ENCODE peak calls at places on chromosomes 16 and 17, in six cellular contexts. One of them, this sample, is unnamed.

GRCh38 chr17:28950752-28951427 is 428 bp downstream of the PHF12 start:
- DNase-seq in SK-N-SH: no peak
- DNase-seq in osteocyte: no peak
- DNase-seq in foreskin fibroblast: no peak
- DNase-seq in nephron progenitor cell: no peak
- DNase-seq in fibroblast of lung: no peak
- DNase-seq in this sample: no peak

GRCh38 chr17:17104036-17104435 is 61.8 kb downstream of the MPRIP start:
- DNase-seq in SK-N-SH: no peak
- DNase-seq in osteocyte: no peak
- DNase-seq in foreskin fibroblast: no peak
- DNase-seq in nephron progenitor cell: no peak
- DNase-seq in fibroblast of lung: no peak
- DNase-seq in this sample: no peak

GRCh38 chr17:9268546-9268945 is 247.2 kb downstream of the NTN1 start:
- DNase-seq in SK-N-SH: no peak
- DNase-seq in osteocyte: no peak
- DNase-seq in foreskin fibroblast: no peak
- DNase-seq in nephron progenitor cell: no peak
- DNase-seq in fibroblast of lung: peak; percentile 24
- DNase-seq in this sample: no peak

GRCh38 chr17:52517176-52517575 is 358.7 kb upstream of the CA10 start:
- DNase-seq in SK-N-SH: no peak
- DNase-seq in osteocyte: no peak
- DNase-seq in foreskin fibroblast: no peak
- DNase-seq in nephron progenitor cell: no peak
- DNase-seq in fibroblast of lung: no peak
- DNase-seq in this sample: no peak

GRCh38 chr17:4839965-4840892 is 7.1 kb downstream of the MINK1 start:
- DNase-seq in SK-N-SH: no peak
- DNase-seq in osteocyte: no peak
- DNase-seq in foreskin fibroblast: no peak
- DNase-seq in nephron progenitor cell: no peak
- DNase-seq in fibroblast of lung: no peak
- DNase-seq in this sample: no peak

GRCh38 chr16:2526135-2526534 is 5.1 kb downstream of the CEMP1 start:
- DNase-seq in SK-N-SH: peak; percentile 11
- DNase-seq in osteocyte: no peak
- DNase-seq in foreskin fibroblast: no peak
- DNase-seq in nephron progenitor cell: no peak
- DNase-seq in fibroblast of lung: no peak
- DNase-seq in this sample: no peak

GRCh38 chr16:27918755-27919154 is 144.8 kb downstream of the GSG1L start:
- DNase-seq in SK-N-SH: no peak
- DNase-seq in osteocyte: no peak
- DNase-seq in foreskin fibroblast: no peak
- DNase-seq in nephron progenitor cell: no peak
- DNase-seq in fibroblast of lung: peak; percentile 23
- DNase-seq in this sample: no peak

GRCh38 chr17:2937331-2938003 is 125.9 kb downstream of the OR1D5 start:
- DNase-seq in SK-N-SH: peak; percentile 59
- DNase-seq in osteocyte: no peak
- DNase-seq in foreskin fibroblast: peak; percentile 20
- DNase-seq in nephron progenitor cell: no peak
- DNase-seq in fibroblast of lung: no peak
- DNase-seq in this sample: no peak

GRCh38 chr17:21355586-21355985 is 20.6 kb upstream of the KCNJ12 start:
- DNase-seq in SK-N-SH: no peak
- DNase-seq in osteocyte: no peak
- DNase-seq in foreskin fibroblast: no peak
- DNase-seq in nephron progenitor cell: peak; percentile 1
- DNase-seq in fibroblast of lung: no peak
- DNase-seq in this sample: no peak

GRCh38 chr16:50099957-50100648 is 34.3 kb downstream of the HEATR3 start:
- DNase-seq in SK-N-SH: no peak
- DNase-seq in osteocyte: no peak
- DNase-seq in foreskin fibroblast: no peak
- DNase-seq in nephron progenitor cell: no peak
- DNase-seq in fibroblast of lung: no peak
- DNase-seq in this sample: no peak

GRCh38 chr17:4003131-4003500 is 38.9 kb upstream of the ATP2A3 start:
- DNase-seq in SK-N-SH: no peak
- DNase-seq in osteocyte: no peak
- DNase-seq in foreskin fibroblast: no peak
- DNase-seq in nephron progenitor cell: no peak
- DNase-seq in fibroblast of lung: no peak
- DNase-seq in this sample: no peak

GRCh38 chr16:51408357-51408756 is 257.3 kb upstream of the SALL1 start:
- DNase-seq in SK-N-SH: no peak
- DNase-seq in osteocyte: no peak
- DNase-seq in foreskin fibroblast: peak; percentile 76
- DNase-seq in nephron progenitor cell: no peak
- DNase-seq in fibroblast of lung: peak; percentile 71
- DNase-seq in this sample: no peak

GRCh38 chr16:50591800-50592771 is 43.9 kb downstream of the NKD1 start:
- DNase-seq in SK-N-SH: peak; percentile 75
- DNase-seq in osteocyte: no peak
- DNase-seq in foreskin fibroblast: no peak
- DNase-seq in nephron progenitor cell: no peak
- DNase-seq in fibroblast of lung: no peak
- DNase-seq in this sample: no peak

GRCh38 chr16:72400257-72401078 is 228.5 kb upstream of the PMFBP1 start:
- DNase-seq in SK-N-SH: peak; percentile 54
- DNase-seq in osteocyte: no peak
- DNase-seq in foreskin fibroblast: peak; percentile 29
- DNase-seq in nephron progenitor cell: peak; percentile 57
- DNase-seq in fibroblast of lung: peak; percentile 80
- DNase-seq in this sample: peak; percentile 50

GRCh38 chr16:48911700-48912099 is 301.7 kb upstream of the N4BP1 start:
- DNase-seq in SK-N-SH: no peak
- DNase-seq in osteocyte: no peak
- DNase-seq in foreskin fibroblast: no peak
- DNase-seq in nephron progenitor cell: no peak
- DNase-seq in fibroblast of lung: no peak
- DNase-seq in this sample: no peak
- TF ChIP-seq CTCF in SK-N-SH: peak; percentile 38
- TF ChIP-seq CTCF in osteocyte: no peak
- TF ChIP-seq CTCF in foreskin fibroblast: no peak
- TF ChIP-seq CTCF in nephron progenitor cell: peak; percentile 18
- TF ChIP-seq CTCF in fibroblast of lung: no peak
- TF ChIP-seq CTCF in this sample: no peak

GRCh38 chr16:17131351-17131750 is 339.4 kb downstream of the XYLT1 start:
- DNase-seq in SK-N-SH: no peak
- DNase-seq in osteocyte: no peak
- DNase-seq in foreskin fibroblast: no peak
- DNase-seq in nephron progenitor cell: no peak
- DNase-seq in fibroblast of lung: no peak
- DNase-seq in this sample: no peak
- TF ChIP-seq CTCF in SK-N-SH: peak; percentile 25
- TF ChIP-seq CTCF in osteocyte: no peak
- TF ChIP-seq CTCF in foreskin fibroblast: no peak
- TF ChIP-seq CTCF in nephron progenitor cell: no peak
- TF ChIP-seq CTCF in fibroblast of lung: no peak
- TF ChIP-seq CTCF in this sample: no peak

DNA sequence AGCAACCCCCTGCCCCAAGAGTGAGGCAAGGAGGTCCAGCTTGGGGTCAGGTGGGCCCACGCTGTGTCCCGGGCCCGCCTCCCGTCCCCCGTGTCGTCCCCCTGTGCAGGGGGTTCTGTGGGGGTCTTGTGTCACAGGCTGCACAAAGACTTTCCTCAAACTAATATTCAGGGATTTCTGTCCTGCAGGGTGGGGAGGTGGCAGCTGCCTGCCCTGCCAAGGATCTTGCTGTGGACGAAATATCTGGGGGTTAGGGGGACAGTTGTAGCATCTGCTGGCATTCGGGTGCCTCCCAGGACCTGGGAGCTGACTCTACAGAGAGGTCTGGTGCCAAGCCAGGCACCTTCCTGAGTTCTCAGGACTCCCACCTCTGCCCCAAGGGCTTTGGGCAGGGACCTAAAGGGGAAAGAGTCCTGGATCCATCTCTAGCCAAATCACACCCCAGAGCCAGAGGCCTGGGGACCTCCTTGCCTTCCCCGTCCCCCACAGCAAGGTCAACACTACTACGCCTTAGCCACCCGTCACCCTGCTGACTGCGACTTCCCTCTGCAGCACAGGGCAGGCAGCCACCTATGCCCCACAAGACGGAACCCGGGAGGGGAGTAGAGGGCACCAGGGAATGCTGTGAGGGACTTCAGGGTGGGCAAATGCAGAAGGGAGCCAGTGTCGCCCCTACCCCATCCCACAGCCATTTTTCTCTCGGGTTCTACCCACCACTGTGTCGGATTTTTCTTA is 59.3 kb downstream of the TMEM132E start:
- DNase-seq in SK-N-SH: no peak
- DNase-seq in osteocyte: no peak
- DNase-seq in foreskin fibroblast: no peak
- DNase-seq in nephron progenitor cell: no peak
- DNase-seq in fibroblast of lung: no peak
- DNase-seq in this sample: no peak
- TF ChIP-seq CTCF in SK-N-SH: no peak
- TF ChIP-seq CTCF in osteocyte: no peak
- TF ChIP-seq CTCF in foreskin fibroblast: no peak
- TF ChIP-seq CTCF in nephron progenitor cell: peak; percentile 25
- TF ChIP-seq CTCF in fibroblast of lung: no peak
- TF ChIP-seq CTCF in this sample: no peak

GRCh38 chr17:41325611-41326010 is 10.1 kb upstream of the KRTAP17-1 start:
- DNase-seq in SK-N-SH: no peak
- DNase-seq in osteocyte: no peak
- DNase-seq in foreskin fibroblast: no peak
- DNase-seq in nephron progenitor cell: no peak
- DNase-seq in fibroblast of lung: no peak
- DNase-seq in this sample: no peak

GRCh38 chr17:41325126-41325525 is 9.6 kb upstream of the KRTAP17-1 start:
- DNase-seq in SK-N-SH: no peak
- DNase-seq in osteocyte: peak; percentile 70
- DNase-seq in foreskin fibroblast: no peak
- DNase-seq in nephron progenitor cell: no peak
- DNase-seq in fibroblast of lung: no peak
- DNase-seq in this sample: no peak

GRCh38 chr17:41326173-41327145 is 10.9 kb upstream of the KRTAP17-1 start:
- DNase-seq in SK-N-SH: no peak
- DNase-seq in osteocyte: peak; percentile 66
- DNase-seq in foreskin fibroblast: no peak
- DNase-seq in nephron progenitor cell: no peak
- DNase-seq in fibroblast of lung: no peak
- DNase-seq in this sample: no peak

GRCh38 chr17:41322903-41323895 is 7.7 kb upstream of the KRTAP17-1 start:
- DNase-seq in SK-N-SH: no peak
- DNase-seq in osteocyte: peak; percentile 63
- DNase-seq in foreskin fibroblast: no peak
- DNase-seq in nephron progenitor cell: no peak
- DNase-seq in fibroblast of lung: no peak
- DNase-seq in this sample: no peak

GRCh38 chr17:41324180-41325075 is 8.9 kb upstream of the KRTAP17-1 start:
- DNase-seq in SK-N-SH: no peak
- DNase-seq in osteocyte: peak; percentile 49
- DNase-seq in foreskin fibroblast: no peak
- DNase-seq in nephron progenitor cell: no peak
- DNase-seq in fibroblast of lung: no peak
- DNase-seq in this sample: no peak
- TF ChIP-seq CTCF in SK-N-SH: peak; percentile 27
- TF ChIP-seq CTCF in osteocyte: no peak
- TF ChIP-seq CTCF in foreskin fibroblast: peak; percentile 24
- TF ChIP-seq CTCF in nephron progenitor cell: peak; percentile 8
- TF ChIP-seq CTCF in fibroblast of lung: no peak
- TF ChIP-seq CTCF in this sample: no peak

DNA sequence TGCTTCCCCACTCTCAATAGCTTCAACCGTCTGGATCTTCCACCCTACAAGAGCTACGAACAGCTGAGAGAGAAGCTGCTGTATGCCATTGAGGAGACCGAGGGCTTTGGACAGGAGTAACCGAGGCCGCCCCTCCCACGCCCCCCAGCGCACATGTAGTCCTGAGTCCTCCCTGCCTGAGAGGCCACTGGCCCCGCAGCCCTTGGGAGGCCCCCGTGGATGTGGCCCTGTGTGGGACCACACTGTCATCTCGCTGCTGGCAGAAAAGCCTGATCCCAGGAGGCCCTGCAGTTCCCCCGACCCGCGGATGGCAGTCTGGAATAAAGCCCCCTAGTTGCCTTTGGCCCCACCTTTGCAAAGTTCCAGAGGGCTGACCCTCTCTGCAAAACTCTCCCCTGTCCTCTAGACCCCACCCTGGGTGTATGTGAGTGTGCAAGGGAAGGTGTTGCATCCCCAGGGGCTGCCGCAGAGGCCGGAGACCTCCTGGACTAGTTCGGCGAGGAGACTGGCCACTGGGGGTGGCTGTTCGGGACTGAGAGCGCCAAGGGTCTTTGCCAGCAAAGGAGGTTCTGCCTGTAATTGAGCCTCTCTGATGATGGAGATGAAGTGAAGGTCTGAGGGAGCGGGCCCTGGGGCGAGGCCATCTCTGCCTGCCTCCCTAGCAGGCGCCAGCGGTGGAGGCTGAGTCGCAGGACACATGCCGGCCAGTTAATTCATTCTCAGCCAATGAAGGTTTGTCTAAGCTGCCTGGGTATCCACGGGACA is 11.1 kb upstream of the CLEC18A start:
- DNase-seq in SK-N-SH: no peak
- DNase-seq in osteocyte: no peak
- DNase-seq in foreskin fibroblast: no peak
- DNase-seq in nephron progenitor cell: no peak
- DNase-seq in fibroblast of lung: no peak
- DNase-seq in this sample: no peak
- TF ChIP-seq CTCF in SK-N-SH: no peak
- TF ChIP-seq CTCF in osteocyte: no peak
- TF ChIP-seq CTCF in foreskin fibroblast: no peak
- TF ChIP-seq CTCF in nephron progenitor cell: no peak
- TF ChIP-seq CTCF in fibroblast of lung: no peak
- TF ChIP-seq CTCF in this sample: no peak

GRCh38 chr17:7586673-7587419 is 3.0 kb downstream of the SOX15 start:
- DNase-seq in SK-N-SH: no peak
- DNase-seq in osteocyte: no peak
- DNase-seq in foreskin fibroblast: no peak
- DNase-seq in nephron progenitor cell: no peak
- DNase-seq in fibroblast of lung: no peak
- DNase-seq in this sample: no peak
- TF ChIP-seq CTCF in SK-N-SH: no peak
- TF ChIP-seq CTCF in osteocyte: no peak
- TF ChIP-seq CTCF in foreskin fibroblast: no peak
- TF ChIP-seq CTCF in nephron progenitor cell: no peak
- TF ChIP-seq CTCF in fibroblast of lung: peak; percentile 14
- TF ChIP-seq CTCF in this sample: no peak